ENCODE peak calls at places on chromosomes 11 and 22, in five cellular contexts. J is esophagus muscularis mucosa, M is upper lobe of left lung, L is HCT116, Z is thyroid gland. W is an unnamed sample.

GRCh38 chr11:13271060-13271693 is 6.4 kb upstream of the BMAL1 start:
- DNase-seq in L (no peak), Z (no peak), J (no peak), M (no peak), W (no peak)

GRCh38 chr11:6617315-6617781 is 1.9 kb downstream of the TPP1 start:
- DNase-seq in M (no peak), L (no peak), Z (no peak), J (no peak), W (no peak)

GRCh38 chr11:61609970-61610347 is 29.1 kb upstream of the SYT7 start:
- DNase-seq in Z (peak; percentile 31), J (no peak), M (no peak), L (no peak), W (no peak)

GRCh38 chr22:33520904-33521780 is 399.1 kb downstream of the LARGE1 start:
- DNase-seq in Z (no peak), L (no peak), M (no peak), J (no peak), W (no peak)

GRCh38 chr22:36612458-36612857 is 83.5 kb upstream of the EIF3D start:
- DNase-seq in M (no peak), L (no peak), J (no peak), Z (no peak), W (no peak)

GRCh38 chr22:20316844-20317401 is 2.9 kb downstream of the DGCR6L start:
- DNase-seq in Z (no peak), M (no peak), L (no peak), J (no peak), W (no peak)

GRCh38 chr11:46894506-46894905 is 23.8 kb downstream of the LRP4 start:
- DNase-seq in L (no peak), Z (no peak), J (no peak), M (no peak), W (no peak)

GRCh38 chr11:34566736-34567135 is 53.1 kb upstream of the ELF5 start:
- DNase-seq in Z (no peak), M (no peak), L (no peak), J (peak; percentile 72), W (no peak)

GRCh38 chr22:29635734-29636357 is 32.4 kb downstream of the NF2 start:
- DNase-seq in M (no peak), L (peak; percentile 34), J (no peak), Z (no peak), W (no peak)

GRCh38 chr11:45805305-45806071 is 539 bp downstream of the SLC35C1 start:
- DNase-seq in J (no peak), L (no peak), Z (peak; percentile 20), M (no peak), W (peak; percentile 60)

GRCh38 chr22:36014539-36015072 is 14.0 kb downstream of the RBFOX2 start:
- DNase-seq in Z (no peak), L (no peak), J (no peak), M (no peak), W (no peak)

GRCh38 chr11:43976863-43977262 is 34.4 kb downstream of the C11orf96 start:
- DNase-seq in L (no peak), M (no peak), Z (no peak), J (no peak), W (no peak)

GRCh38 chr11:126366064-126366822 is 10.8 kb downstream of the ST3GAL4 start:
- DNase-seq in Z (peak; percentile 32), M (peak; percentile 68), J (no peak), L (no peak), W (no peak)

GRCh38 chr22:19429950-19430889 is 1.3 kb downstream of the HIRA start:
- DNase-seq in J (no peak), L (no peak), Z (peak; percentile 74), M (no peak), W (peak; percentile 25)

GRCh38 chr22:19719055-19719482 is 4.3 kb upstream of the GP1BB start:
- DNase-seq in L (no peak), J (no peak), Z (no peak), M (no peak), W (no peak)

GRCh38 chr22:34801221-34801620 is 264.7 kb upstream of the ISX start:
- DNase-seq in M (peak; percentile 33), Z (no peak), L (no peak), J (no peak), W (no peak)

GRCh38 chr11:10348650-10349280 is 43.9 kb downstream of the ADM start:
- DNase-seq in L (no peak), Z (no peak), M (no peak), J (peak; percentile 64), W (no peak)

GRCh38 chr11:62555464-62556092 is 9.0 kb upstream of the AHNAK start:
- DNase-seq in J (no peak), M (no peak), Z (no peak), L (no peak), W (no peak)

GRCh38 chr22:21447694-21448402 is 19.3 kb upstream of the TMEM191C start:
- DNase-seq in M (peak; percentile 60), Z (peak; percentile 67), L (no peak), J (no peak), W (peak; percentile 19)

GRCh38 chr22:24432059-24432853 is 4.9 kb downstream of the ADORA2A start:
- DNase-seq in L (no peak), M (no peak), Z (peak; percentile 83), J (no peak), W (no peak)

GRCh38 chr11:57624864-57625263 is 24.8 kb downstream of the YPEL4 start:
- DNase-seq in L (no peak), Z (no peak), M (no peak), J (no peak), W (no peak)

GRCh38 chr11:63908631-63909491 is 8.1 kb downstream of the RCOR2 start:
- DNase-seq in M (no peak), Z (peak; percentile 95), L (no peak), J (no peak), W (no peak)

GRCh38 chr22:19886605-19887250 is 32.1 kb upstream of the GNB1L start:
- DNase-seq in M (no peak), Z (no peak), L (no peak), J (no peak), W (no peak)

GRCh38 chr22:42921301-42921700 is 64.2 kb upstream of the ARFGAP3 start:
- DNase-seq in Z (no peak), J (no peak), M (no peak), L (no peak), W (no peak)

GRCh38 chr22:28799125-28799833 is 1.1 kb downstream of the XBP1 start:
- DNase-seq in M (no peak), Z (no peak), L (peak; percentile 35), J (peak; percentile 92), W (peak; percentile 42)

GRCh38 chr11:122663764-122664163 is 8.2 kb downstream of the UBASH3B start:
- DNase-seq in Z (no peak), J (no peak), M (no peak), L (no peak), W (no peak)
- TF ChIP-seq POLR2A in Z (no peak), J (no peak), M (no peak), L (no peak), W (no peak)

GRCh38 chr11:27383645-27384044 is 20.6 kb upstream of the CCDC34 start:
- DNase-seq in L (no peak), Z (no peak), J (no peak), M (no peak), W (no peak)

GRCh38 chr11:27381238-27381666 is 18.2 kb upstream of the CCDC34 start:
- DNase-seq in M (no peak), J (no peak), L (no peak), Z (no peak), W (no peak)

GRCh38 chr11:27385245-27385644 is 22.2 kb upstream of the CCDC34 start:
- DNase-seq in Z (no peak), M (no peak), L (no peak), J (no peak), W (peak; percentile 38)

GRCh38 chr11:27379449-27379848 is 16.4 kb upstream of the CCDC34 start:
- DNase-seq in M (no peak), Z (no peak), L (no peak), J (no peak), W (no peak)

GRCh38 chr11:27380796-27381195 is 17.8 kb upstream of the CCDC34 start:
- DNase-seq in Z (no peak), L (no peak), M (no peak), J (no peak), W (no peak)
- TF ChIP-seq POLR2A in Z (no peak), L (no peak), M (no peak), J (no peak), W (no peak)

GRCh38 chr11:72826191-72826941 is 12.2 kb downstream of the ATG16L2 start:
- DNase-seq in J (no peak), L (no peak), M (no peak), Z (no peak), W (no peak)
- TF ChIP-seq POLR2A in J (no peak), L (no peak), M (no peak), Z (no peak), W (no peak)

GRCh38 chr11:65790104-65790901 is 3.4 kb downstream of the OVOL1 start:
- DNase-seq in Z (no peak), J (no peak), M (no peak), L (no peak), W (no peak)

GRCh38 chr11:65792456-65792855 is 5.6 kb downstream of the OVOL1 start:
- DNase-seq in L (no peak), J (no peak), M (peak; percentile 75), Z (no peak), W (no peak)

GRCh38 chr11:65793144-65793581 is 6.3 kb downstream of the OVOL1 start:
- DNase-seq in M (peak; percentile 87), L (no peak), Z (peak; percentile 98), J (no peak), W (no peak)

GRCh38 chr11:65790902-65791650 is 4.2 kb downstream of the OVOL1 start:
- DNase-seq in M (peak; percentile 60), L (no peak), J (no peak), Z (no peak), W (no peak)

DNA sequence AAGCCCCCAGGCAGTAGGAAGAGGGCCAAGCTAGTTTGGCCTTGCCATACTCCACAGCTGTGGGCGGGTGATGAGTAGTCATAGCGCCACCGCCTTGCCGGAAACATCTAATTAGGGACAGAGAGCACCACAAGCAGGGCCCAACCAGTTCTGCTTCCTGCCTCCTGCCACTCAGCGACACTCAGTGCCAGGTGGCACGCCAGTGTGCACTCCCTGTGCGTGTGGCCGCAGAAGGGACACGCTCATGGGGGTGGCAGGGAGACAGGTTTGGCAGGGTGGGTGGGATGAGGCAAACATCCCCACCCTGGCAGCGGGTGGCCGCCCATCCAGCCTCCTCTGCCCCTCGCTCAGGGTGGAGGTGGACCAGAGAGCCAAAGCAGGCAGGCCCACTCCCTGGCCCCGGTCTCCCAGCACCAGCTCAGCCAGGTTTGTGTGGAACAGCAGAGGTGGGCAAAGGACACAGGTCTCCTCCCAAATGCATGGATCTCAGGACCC is 4.9 kb downstream of the OVOL1 start:
- DNase-seq in Z (no peak), L (no peak), J (no peak), M (peak; percentile 72), W (no peak)
- TF ChIP-seq POLR2A in Z (no peak), L (no peak), J (no peak), M (peak; percentile 27), W (no peak)

GRCh38 chr22:38317995-38318715 is 922 bp upstream of the CSNK1E start:
- DNase-seq in J (no peak), L (peak; percentile 81), Z (peak; percentile 28), M (no peak), W (peak; percentile 95)
- TF ChIP-seq POLR2A in J (no peak), L (peak; percentile 63), Z (no peak), M (peak; percentile 48), W (no peak)

GRCh38 chr11:65014146-65014960 is at the start of gene ARL2:
- DNase-seq in L (no peak), J (peak; percentile 97), Z (no peak), M (peak; percentile 97), W (peak; percentile 80)
- TF ChIP-seq POLR2A in L (peak; percentile 4), J (no peak), Z (no peak), M (peak; percentile 42), W (no peak)